ENCODE peak calls at places on chromosomes 7 and 10, in five cellular contexts. F is non-pigmented ciliary epithelial cell, U is C1 segment of cervical spinal cord, Q is MM.1S, H is Calu3. O is an unnamed sample.

GRCh38 chr10:34801066-34801738 is 13.9 kb downstream of the PARD3 start:
- DNase-seq in H (no peak), F (no peak), U (no peak), Q (no peak), O (peak)

GRCh38 chr7:43761382-43761781 is 2.9 kb downstream of the BLVRA start:
- DNase-seq in U (no peak), Q (no peak), H (no peak), F (no peak), O (no peak)

GRCh38 chr7:32347244-32347828 is 142.8 kb downstream of the LSM5 start:
- DNase-seq in Q (no peak), F (no peak), H (peak), U (no peak), O (peak)

GRCh38 chr10:20396168-20396567 is 500.9 kb downstream of the NEBL start:
- DNase-seq in U (no peak), Q (no peak), H (no peak), F (no peak), O (no peak)

GRCh38 chr7:25368599-25368998 is 140.3 kb upstream of the NPVF start:
- DNase-seq in H (no peak), U (no peak), F (no peak), Q (no peak), O (no peak)

GRCh38 chr7:80950550-80950967 is 31.7 kb upstream of the SEMA3C start:
- DNase-seq in Q (no peak), H (no peak), U (no peak), F (no peak), O (no peak)

GRCh38 chr10:101588879-101589278 is 758 bp downstream of the DPCD start:
- DNase-seq in U (no peak), Q (no peak), H (peak), F (peak), O (no peak)

GRCh38 chr10:26555719-26556368 is 117.7 kb downstream of the APBB1IP start:
- DNase-seq in Q (no peak), U (no peak), F (peak), H (peak), O (no peak)

GRCh38 chr7:64559206-64559605 is 3.7 kb downstream of the ZNF680 start:
- DNase-seq in F (no peak), H (no peak), U (peak), Q (no peak), O (peak)